ENCODE peak calls at places on chromosome 22, in nine cellular contexts. D, U, G, B, J, Z, R, W and I are unnamed samples.

GRCh38 chr22:21582801-21583740 is 15.6 kb downstream of the UBE2L3 start:
- DNase-seq in U (no peak), D (no peak), J (no peak), W (no peak), G (no peak), B (no peak), R (no peak), Z (no peak), I (no peak)

GRCh38 chr22:39327995-39328754 is 8.8 kb upstream of the RPL3 start:
- DNase-seq in U (no peak), Z (no peak), J (no peak), G (no peak), D (no peak), R (peak; percentile 7), W (no peak), B (no peak), I (no peak)

GRCh38 chr22:47307326-47307725 is 544.9 kb downstream of the TBC1D22A start:
- DNase-seq in Z (no peak), R (no peak), B (no peak), D (no peak), J (no peak), G (no peak), W (no peak), U (no peak), I (peak; percentile 37)

GRCh38 chr22:39997939-39998726 is 3.4 kb downstream of the FAM83F start:
- DNase-seq in B (no peak), D (no peak), U (no peak), Z (no peak), J (no peak), R (no peak), W (no peak), G (peak; percentile 89), I (no peak)

GRCh38 chr22:45008853-45009751 is 703 bp downstream of the PHF21B start:
- DNase-seq in U (no peak), G (no peak), Z (no peak), W (no peak), R (no peak), J (no peak), B (no peak), D (no peak), I (peak; percentile 16)

GRCh38 chr22:32202539-32203180 is 2.2 kb downstream of the RFPL2 start:
- DNase-seq in Z (no peak), U (no peak), G (peak; percentile 42), J (no peak), B (no peak), D (peak; percentile 50), R (peak; percentile 64), W (no peak), I (peak; percentile 34)

GRCh38 chr22:50727678-50728522 is 10.1 kb upstream of the ACR start:
- DNase-seq in W (peak; percentile 30), J (no peak), U (no peak), R (no peak), G (no peak), B (no peak), D (no peak), Z (no peak), I (no peak)

GRCh38 chr22:24161909-24162308 is 19.4 kb upstream of the SUSD2 start:
- DNase-seq in U (no peak), R (no peak), W (no peak), B (no peak), G (peak; percentile 10), D (no peak), Z (no peak), J (no peak), I (no peak)

GRCh38 chr22:40224702-40225101 is 47.0 kb downstream of the TNRC6B start:
- DNase-seq in J (no peak), R (no peak), U (no peak), G (no peak), Z (no peak), B (no peak), W (no peak), D (no peak), I (no peak)

GRCh38 chr22:46418827-46419226 is 83.3 kb downstream of the TRMU start:
- DNase-seq in D (no peak), R (no peak), U (no peak), Z (no peak), B (no peak), W (no peak), J (no peak), G (no peak), I (no peak)

GRCh38 chr22:29032014-29032475 is 29.6 kb downstream of the C22orf31 start:
- DNase-seq in Z (no peak), B (no peak), U (no peak), J (no peak), D (no peak), R (peak; percentile 55), W (no peak), G (no peak), I (no peak)

GRCh38 chr22:37351268-37351667 is 69.0 kb downstream of the CYTH4 start:
- DNase-seq in Z (no peak), B (no peak), G (no peak), R (no peak), W (no peak), D (no peak), U (no peak), J (no peak), I (no peak)

GRCh38 chr22:45225732-45226560 is 14.7 kb downstream of the KIAA0930 start:
- DNase-seq in W (no peak), U (no peak), J (no peak), Z (no peak), B (no peak), D (no peak), G (no peak), R (no peak), I (peak; percentile 29)

GRCh38 chr22:33866521-33866920 is 53.8 kb downstream of the LARGE1 start:
- DNase-seq in R (no peak), Z (no peak), D (no peak), U (no peak), J (no peak), B (no peak), G (no peak), W (no peak), I (no peak)

GRCh38 chr22:29219881-29220670 is 14.4 kb downstream of the EMID1 start:
- DNase-seq in R (no peak), D (no peak), B (no peak), U (no peak), W (no peak), G (no peak), Z (no peak), J (no peak), I (no peak)

GRCh38 chr22:36235585-36235984 is 3.7 kb downstream of the APOL2 start:
- DNase-seq in G (no peak), D (no peak), R (no peak), W (no peak), Z (no peak), U (no peak), B (no peak), J (no peak), I (no peak)

GRCh38 chr22:30694638-30695350 is at the start of gene OSBP2:
- DNase-seq in R (peak; percentile 77), U (no peak), D (no peak), G (peak; percentile 6), Z (no peak), J (no peak), W (peak; percentile 50), B (no peak), I (no peak)

GRCh38 chr22:36884314-36885158 is 23.7 kb downstream of the NCF4 start:
- DNase-seq in W (no peak), U (no peak), B (no peak), Z (no peak), G (no peak), R (no peak), D (no peak), J (no peak), I (peak; percentile 22)

GRCh38 chr22:50621491-50621880 is 6.5 kb downstream of the ARSA start:
- DNase-seq in B (peak; percentile 30), J (no peak), R (no peak), G (no peak), U (no peak), Z (peak; percentile 56), D (no peak), W (peak; percentile 71), I (no peak)

GRCh38 chr22:25067851-25068421 is 115.4 kb downstream of the KIAA1671 start:
- DNase-seq in W (peak; percentile 95), B (no peak), J (no peak), Z (peak; percentile 71), G (no peak), U (no peak), D (no peak), R (no peak), I (no peak)

GRCh38 chr22:26033071-26033470 is 136.2 kb upstream of the SEZ6L start:
- DNase-seq in D (no peak), G (no peak), W (no peak), Z (no peak), R (no peak), J (no peak), U (no peak), B (no peak), I (no peak)

GRCh38 chr22:46352691-46353386 is 17.3 kb downstream of the TRMU start:
- DNase-seq in U (no peak), G (peak; percentile 43), B (peak; percentile 60), Z (no peak), D (no peak), J (no peak), W (no peak), R (no peak), I (no peak)

GRCh38 chr22:35314161-35314942 is 14.7 kb downstream of the TOM1 start:
- DNase-seq in R (no peak), B (no peak), U (no peak), W (peak; percentile 36), G (no peak), Z (no peak), D (no peak), J (no peak), I (no peak)

GRCh38 chr22:46652081-46652929 is 32.1 kb downstream of the GRAMD4 start:
- DNase-seq in Z (no peak), R (no peak), B (no peak), G (no peak), D (no peak), U (no peak), W (no peak), J (no peak), I (no peak)

GRCh38 chr22:21624120-21624879 is 5.5 kb downstream of the YDJC start:
- DNase-seq in Z (no peak), J (no peak), W (peak; percentile 56), R (peak; percentile 62), D (no peak), U (no peak), B (no peak), G (no peak), I (peak; percentile 64)

GRCh38 chr22:40203568-40203967 is 25.8 kb downstream of the TNRC6B start:
- DNase-seq in U (no peak), R (no peak), D (peak; percentile 43), J (no peak), B (peak; percentile 6), G (peak; percentile 45), W (no peak), Z (no peak), I (no peak)

GRCh38 chr22:37544955-37545702 is 15.2 kb upstream of the CDC42EP1 start:
- DNase-seq in R (peak; percentile 82), Z (peak; percentile 48), D (no peak), W (peak; percentile 58), B (peak; percentile 36), G (no peak), U (no peak), J (no peak), I (peak; percentile 69)

GRCh38 chr22:23150762-23151161 is 5.5 kb downstream of the RAB36 start:
- DNase-seq in U (no peak), R (no peak), B (no peak), Z (no peak), J (no peak), W (no peak), G (no peak), D (no peak), I (no peak)

GRCh38 chr22:37244922-37245722 is 1.1 kb upstream of the RAC2 start:
- DNase-seq in R (no peak), Z (peak; percentile 88), D (no peak), G (no peak), J (no peak), B (peak; percentile 49), U (no peak), W (no peak), I (no peak)

GRCh38 chr22:46515208-46516111 is 22.0 kb downstream of the CELSR1 start:
- DNase-seq in W (no peak), B (no peak), J (no peak), U (no peak), Z (no peak), G (no peak), D (no peak), R (no peak), I (no peak)

GRCh38 chr22:19663286-19663815 is 51.0 kb upstream of the SEPTIN5 start:
- DNase-seq in W (no peak), G (peak; percentile 71), R (no peak), J (peak; percentile 83), B (no peak), Z (peak; percentile 19), D (no peak), U (peak; percentile 33), I (peak; percentile 10)